ENCODE peak calls at places on chromosomes 5 and 9, in ten cellular contexts. J is head of caudate nucleus, W is WTC11, S is LHCN-M2, R is GM03348, F is NCI-H2029 treated with DMSO at 0.1 percent for 48 hours, V is caudate nucleus, C is A549, I is adrenal gland, H is iris pigment epithelial cell. N is an unnamed sample.

GRCh38 chr9:89891221-89892052 is 286.6 kb downstream of the GADD45G start:
- DNase-seq in H (no peak), V (no peak), J (no peak), F (no peak), R (no peak), I (peak; percentile 74), S (no peak), W (no peak), C (no peak), N (no peak)

GRCh38 chr9:114681594-114682332 is at the start of gene TEX48:
- DNase-seq in H (peak; percentile 77), C (peak; percentile 88), F (peak; percentile 39), V (no peak), R (peak; percentile 80), S (peak; percentile 78), I (peak; percentile 68), W (peak; percentile 75), J (peak; percentile 24), N (peak; percentile 43)

GRCh38 chr5:142657446-142657845 is 28.4 kb downstream of the FGF1 start:
- DNase-seq in V (no peak), I (no peak), H (no peak), C (no peak), J (no peak), F (no peak), S (no peak), R (no peak), W (no peak), N (no peak)

GRCh38 chr9:86096382-86096781 is 3.0 kb downstream of the GOLM1 start:
- DNase-seq in I (no peak), C (no peak), R (no peak), H (peak; percentile 78), F (no peak), S (peak; percentile 5), J (no peak), W (no peak), V (no peak), N (no peak)

GRCh38 chr9:79642671-79643070 is 70.9 kb downstream of the TLE4 start:
- DNase-seq in V (no peak), W (no peak), J (no peak), C (no peak), H (no peak), I (no peak), R (no peak), S (no peak), F (no peak), N (no peak)

GRCh38 chr5:124737651-124738050 is 8.8 kb downstream of the ZNF608 start:
- DNase-seq in W (no peak), H (no peak), F (no peak), J (no peak), R (no peak), V (no peak), I (no peak), C (no peak), S (no peak), N (no peak)

GRCh38 chr9:133738039-133738805 is at the start of gene SARDH:
- DNase-seq in S (peak; percentile 81), R (peak; percentile 89), V (no peak), H (peak; percentile 38), W (peak; percentile 84), J (no peak), F (peak; percentile 29), I (no peak), C (no peak), N (no peak)

GRCh38 chr9:137150485-137151060 is 11.6 kb downstream of the GRIN1 start:
- DNase-seq in C (peak; percentile 87), R (no peak), I (peak; percentile 62), V (no peak), F (peak; percentile 95), S (no peak), J (no peak), W (peak; percentile 80), H (peak; percentile 31), N (no peak)

GRCh38 chr9:97763884-97764283 is 66.7 kb upstream of the XPA start:
- DNase-seq in S (no peak), V (no peak), J (no peak), I (no peak), R (no peak), W (no peak), F (no peak), H (no peak), C (no peak), N (no peak)

GRCh38 chr5:147989239-147989638 is 74.5 kb upstream of the SPINK5 start:
- DNase-seq in W (no peak), R (no peak), I (no peak), J (no peak), V (no peak), C (no peak), F (no peak), H (no peak), S (no peak), N (no peak)

GRCh38 chr5:43063731-43064171 is 23.6 kb upstream of the ANXA2R start:
- DNase-seq in R (no peak), J (no peak), W (peak; percentile 42), C (peak; percentile 76), F (no peak), I (peak; percentile 35), V (no peak), S (no peak), H (peak; percentile 66), N (no peak)

GRCh38 chr9:19229725-19230355 is 653 bp upstream of the DENND4C start:
- DNase-seq in J (no peak), I (peak; percentile 70), C (peak; percentile 76), V (no peak), W (peak; percentile 87), H (no peak), S (peak; percentile 54), F (no peak), R (no peak), N (peak; percentile 39)

GRCh38 chr5:75239681-75240080 is 3.0 kb upstream of the ANKRD31 start:
- DNase-seq in R (no peak), W (no peak), F (no peak), I (no peak), H (no peak), S (no peak), C (no peak), V (no peak), J (no peak), N (no peak)

GRCh38 chr9:75063556-75064305 is 24.2 kb downstream of the NMRK1 start:
- DNase-seq in C (no peak), R (peak; percentile 20), S (peak; percentile 63), W (no peak), I (no peak), H (peak; percentile 33), V (no peak), J (no peak), F (no peak), N (no peak)

GRCh38 chr9:3906437-3907213 is 380.8 kb upstream of the RFX3 start:
- DNase-seq in S (peak; percentile 91), V (no peak), C (peak; percentile 22), W (no peak), J (no peak), R (peak; percentile 92), F (no peak), I (no peak), H (peak; percentile 97), N (no peak)

GRCh38 chr9:119318371-119318770 is 50.9 kb downstream of the BRINP1 start:
- DNase-seq in J (peak; percentile 21), F (no peak), H (no peak), I (no peak), V (peak; percentile 8), S (no peak), R (no peak), C (no peak), W (peak; percentile 16), N (no peak)

GRCh38 chr9:13447551-13448422 is 168.3 kb upstream of the MPDZ start:
- DNase-seq in V (no peak), W (no peak), R (no peak), F (no peak), S (no peak), J (no peak), C (no peak), I (no peak), H (no peak), N (no peak)

GRCh38 chr9:119963798-119964372 is 594.6 kb upstream of the BRINP1 start:
- DNase-seq in W (peak; percentile 78), C (peak; percentile 68), V (no peak), F (no peak), S (peak; percentile 86), I (no peak), H (peak; percentile 91), R (peak; percentile 90), J (no peak), N (no peak)

GRCh38 chr9:125829743-125830142 is 82.6 kb downstream of the PBX3 start:
- DNase-seq in W (no peak), V (no peak), S (no peak), I (no peak), H (no peak), C (no peak), J (peak; percentile 14), F (peak; percentile 45), R (peak; percentile 30), N (no peak)

GRCh38 chr9:97470076-97470475 is 31.4 kb upstream of the TMOD1 start:
- DNase-seq in S (no peak), J (peak; percentile 52), I (no peak), C (peak; percentile 14), R (no peak), F (no peak), V (no peak), H (no peak), W (peak; percentile 43), N (no peak)

GRCh38 chr5:109692852-109693251 is 3.1 kb downstream of the MAN2A1 start:
- DNase-seq in C (no peak), J (no peak), W (no peak), R (no peak), I (peak; percentile 20), V (no peak), S (no peak), H (no peak), F (no peak), N (no peak)

GRCh38 chr9:77149879-77150278 is 27.5 kb upstream of the VPS13A start:
- DNase-seq in V (no peak), W (no peak), I (no peak), H (no peak), J (no peak), C (no peak), R (no peak), F (no peak), S (no peak), N (no peak)

GRCh38 chr9:137388589-137389427 is 34.2 kb downstream of the EXD3 start:
- DNase-seq in C (no peak), R (no peak), V (no peak), J (no peak), S (no peak), W (no peak), F (no peak), I (no peak), H (no peak), N (no peak)

GRCh38 chr5:145811834-145812625 is 23.1 kb downstream of the PRELID2 start:
- DNase-seq in J (no peak), S (peak; percentile 67), C (peak; percentile 54), H (peak; percentile 72), V (no peak), R (peak; percentile 55), F (peak; percentile 98), I (peak; percentile 30), W (no peak), N (no peak)

GRCh38 chr9:132239999-132240859 is 78.4 kb downstream of the NTNG2 start:
- DNase-seq in C (no peak), J (no peak), R (no peak), H (no peak), F (no peak), V (no peak), I (no peak), W (peak; percentile 39), S (no peak), N (no peak)

GRCh38 chr5:93845376-93845775 is 104.0 kb upstream of the POU5F2 start:
- DNase-seq in J (no peak), R (no peak), W (no peak), I (no peak), F (no peak), V (no peak), C (no peak), S (peak; percentile 44), H (peak; percentile 1), N (no peak)

GRCh38 chr5:97297063-97297715 is 114.1 kb upstream of the RIOK2 start:
- DNase-seq in J (peak; percentile 3), F (no peak), R (peak; percentile 5), V (no peak), H (peak; percentile 6), I (no peak), W (peak; percentile 69), C (peak; percentile 31), S (peak; percentile 70), N (no peak)

GRCh38 chr9:38064842-38065368 is 4.1 kb downstream of the SHB start:
- DNase-seq in J (no peak), V (no peak), R (no peak), S (no peak), F (no peak), W (no peak), C (no peak), H (no peak), I (no peak), N (no peak)